ENCODE peak calls at places on chromosomes 4 and X, in eight cellular contexts. R, X, L, O, U, N, T and D are unnamed samples.

GRCh38 chrX:103393487-103393886 is 17.1 kb downstream of the BEX3 start:
- DNase-seq in X (no peak), N (no peak), O (no peak), R (no peak), T (no peak), L (no peak), U (no peak), D (no peak)

GRCh38 chr4:125368161-125368560 is 53.4 kb downstream of the FAT4 start:
- DNase-seq in O (no peak), N (no peak), L (no peak), R (peak), U (no peak), X (no peak), T (no peak), D (no peak)

GRCh38 chrX:67777148-67777547 is 233.3 kb downstream of the AR start:
- DNase-seq in N (no peak), O (no peak), R (no peak), U (no peak), X (no peak), L (no peak), T (no peak), D (no peak)

GRCh38 chr4:174828845-174829701 is at the start of gene GLRA3:
- DNase-seq in O (no peak), R (peak), T (peak), N (peak), U (peak), L (no peak), X (no peak), D (no peak)

GRCh38 chr4:77745792-77746191 is 73.4 kb downstream of the CNOT6L start:
- DNase-seq in L (no peak), N (no peak), O (no peak), R (no peak), X (no peak), U (no peak), T (no peak), D (no peak)

GRCh38 chrX:114584434-114584943 is 603 bp downstream of the HTR2C start:
- DNase-seq in L (no peak), T (peak), X (no peak), U (no peak), N (no peak), R (no peak), O (no peak), D (no peak)

GRCh38 chr4:113998531-113998930 is 19.1 kb upstream of the ARSJ start:
- DNase-seq in T (no peak), L (no peak), R (peak), X (no peak), O (no peak), N (no peak), U (no peak), D (no peak)

GRCh38 chr4:100424376-100424775 is 93.4 kb downstream of the EMCN start:
- DNase-seq in L (no peak), O (no peak), T (no peak), R (no peak), X (no peak), N (no peak), U (no peak), D (no peak)

GRCh38 chrX:13851996-13852695 is 35.3 kb upstream of the GPM6B start:
- DNase-seq in N (no peak), U (no peak), R (no peak), L (no peak), X (no peak), O (no peak), T (no peak), D (no peak)

GRCh38 chr4:75477201-75477600 is 37.0 kb downstream of the RCHY1 start:
- DNase-seq in L (no peak), U (no peak), T (no peak), O (no peak), R (peak), X (no peak), N (no peak), D (no peak)

GRCh38 chr4:72022553-72022952 is 9.2 kb upstream of the NPFFR2 start:
- DNase-seq in T (no peak), N (no peak), R (no peak), X (no peak), O (no peak), U (no peak), L (no peak), D (no peak)

GRCh38 chrX:30941898-30942297 is 52.8 kb upstream of the TAB3 start:
- DNase-seq in N (no peak), O (no peak), U (no peak), L (no peak), T (no peak), X (no peak), R (no peak), D (no peak)

GRCh38 chrX:88425739-88426138 is 321.3 kb upstream of the CPXCR1 start:
- DNase-seq in L (no peak), O (no peak), U (no peak), X (no peak), R (peak), N (no peak), T (no peak), D (no peak)

GRCh38 chr4:8010618-8011017 is 71.0 kb upstream of the AFAP1 start:
- DNase-seq in R (peak), O (no peak), N (peak), T (no peak), X (no peak), L (no peak), U (no peak), D (no peak)

GRCh38 chr4:89625599-89626293 is 211.2 kb downstream of the SNCA start:
- DNase-seq in U (no peak), T (no peak), L (no peak), R (no peak), O (no peak), X (no peak), N (no peak), D (no peak)

GRCh38 chr4:133982533-133983224 is 218.9 kb downstream of the PABPC4L start:
- DNase-seq in U (no peak), N (no peak), R (no peak), X (no peak), T (no peak), O (no peak), L (no peak), D (no peak)

GRCh38 chrX:24651783-24652182 is 4.6 kb upstream of the PCYT1B start:
- DNase-seq in U (no peak), O (no peak), R (no peak), T (no peak), L (no peak), N (no peak), X (no peak), D (no peak)

GRCh38 chr4:176534566-176534965 is 214.8 kb downstream of the SPCS3 start:
- DNase-seq in L (no peak), N (no peak), R (peak), T (no peak), O (no peak), X (no peak), U (no peak), D (no peak)

GRCh38 chr4:105990933-105991332 is 95.7 kb downstream of the NPNT start:
- DNase-seq in L (peak), N (peak), O (no peak), R (peak), T (no peak), X (no peak), U (no peak), D (no peak)

GRCh38 chrX:43655961-43656494 is at the start of gene MAOA:
- DNase-seq in O (peak), L (peak), T (peak), R (peak), U (peak), N (peak), X (peak), D (no peak)

GRCh38 chrX:667360-667759 is 36.8 kb downstream of the SHOX start:
- DNase-seq in N (no peak), X (no peak), U (no peak), O (no peak), R (no peak), T (no peak), L (no peak), D (no peak)

GRCh38 chrX:74613350-74614192 is 853 bp downstream of the RLIM start:
- DNase-seq in U (peak), O (no peak), N (no peak), X (peak), L (no peak), R (peak), T (no peak), D (no peak)

GRCh38 chr4:6912412-6912811 is 2.8 kb downstream of the TBC1D14 start:
- DNase-seq in X (no peak), T (no peak), L (no peak), R (no peak), U (no peak), N (no peak), O (no peak), D (no peak)

GRCh38 chr4:98688416-98689290 is 30.2 kb upstream of the TSPAN5 start:
- DNase-seq in N (no peak), U (peak), R (peak), L (no peak), X (no peak), O (peak), T (no peak), D (no peak)

GRCh38 chr4:52868138-52868537 is 6.0 kb downstream of the RASL11B start:
- DNase-seq in O (no peak), N (peak), R (no peak), T (no peak), L (no peak), X (no peak), U (no peak), D (no peak)

GRCh38 chr4:88672987-88673386 is 24.6 kb downstream of the NAP1L5 start:
- DNase-seq in L (no peak), R (peak), O (no peak), N (no peak), T (peak), X (peak), U (no peak), D (no peak)

GRCh38 chr4:61851126-61851525 is 651.0 kb downstream of the ADGRL3 start:
- DNase-seq in U (no peak), X (no peak), N (no peak), O (no peak), R (no peak), L (no peak), T (no peak), D (no peak)

GRCh38 chr4:20248155-20248558 is 3.5 kb upstream of the SLIT2 start:
- DNase-seq in T (peak), L (no peak), U (no peak), O (no peak), N (no peak), R (peak), X (no peak), D (no peak)

GRCh38 chr4:4574792-4575191 is 32.9 kb upstream of the STX18 start:
- DNase-seq in R (peak), O (no peak), T (no peak), U (no peak), X (peak), L (peak), N (peak), D (no peak)

GRCh38 chr4:186627226-186627865 is 72.0 kb upstream of the MTNR1A start:
- DNase-seq in T (no peak), R (peak), X (no peak), O (peak), N (no peak), L (no peak), U (no peak), D (no peak)

GRCh38 chr4:94480362-94480951 is 28.7 kb downstream of the PDLIM5 start:
- DNase-seq in O (no peak), U (no peak), X (no peak), L (no peak), R (no peak), T (no peak), N (no peak), D (no peak)

GRCh38 chr4:123588631-123589223 is 192.1 kb downstream of the SPRY1 start:
- DNase-seq in X (no peak), N (no peak), R (peak), O (no peak), U (peak), L (no peak), T (no peak), D (no peak)

GRCh38 chr4:40305329-40306193 is 29.6 kb upstream of the CHRNA9 start:
- DNase-seq in X (peak), N (no peak), R (no peak), L (no peak), O (no peak), T (no peak), U (no peak), D (peak)

GRCh38 chr4:39308576-39308975 is 57.6 kb downstream of the RFC1 start:
- DNase-seq in X (no peak), U (no peak), O (no peak), L (no peak), T (no peak), N (no peak), R (no peak), D (no peak)

DNA sequence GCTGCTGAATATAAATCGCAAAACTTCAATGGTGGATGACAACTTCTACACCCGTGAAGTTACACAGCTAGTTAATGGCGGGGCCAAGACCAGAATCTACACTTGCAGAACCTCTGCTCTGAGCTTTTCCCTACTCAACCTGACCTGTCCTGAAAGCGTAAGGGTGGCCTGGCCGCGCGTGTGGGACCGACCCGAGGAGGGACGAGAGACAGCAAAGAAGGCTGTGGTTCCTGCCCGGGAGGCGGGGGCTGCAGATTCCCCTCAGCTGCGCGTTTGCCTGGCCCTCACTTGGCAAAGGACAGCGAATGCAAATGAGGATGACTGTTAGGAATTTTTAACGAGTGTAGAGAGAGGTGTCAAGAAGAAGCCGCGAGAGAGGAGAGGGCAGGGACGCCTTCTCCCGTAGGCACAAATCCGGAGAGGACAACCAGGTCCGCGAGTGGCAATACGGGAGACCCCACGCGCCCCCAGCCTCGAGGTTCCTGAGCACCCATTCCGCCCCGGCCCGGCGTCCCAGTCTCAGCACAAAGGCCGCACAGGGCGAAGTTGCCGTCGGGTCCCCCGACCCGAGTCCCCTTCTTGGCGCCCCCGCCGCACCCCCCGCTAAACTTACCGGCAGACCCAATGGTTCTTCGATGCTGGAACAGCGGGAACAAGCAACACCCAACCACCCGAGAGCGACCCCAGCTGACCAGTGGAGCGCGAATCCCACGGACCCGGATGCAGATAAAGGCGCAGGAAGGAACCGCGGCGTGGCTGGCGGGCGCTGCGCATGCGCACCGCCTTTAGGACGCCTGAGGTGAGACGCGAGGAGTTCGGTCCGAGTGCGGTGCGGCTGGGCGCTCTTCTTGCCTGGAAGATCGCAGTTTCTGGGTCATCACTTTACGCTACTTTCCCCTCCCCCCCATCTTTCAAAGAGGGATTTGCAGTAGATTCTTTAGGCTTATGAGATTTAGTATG is at the start of gene GNPDA2:
- DNase-seq in T (peak), X (peak), O (peak), L (peak), R (peak), U (peak), N (peak), D (peak)
- TF ChIP-seq CTCF in T (no peak), X (no peak), O (no peak), L (no peak), R (peak), U (no peak), N (no peak), D (peak)

DNA sequence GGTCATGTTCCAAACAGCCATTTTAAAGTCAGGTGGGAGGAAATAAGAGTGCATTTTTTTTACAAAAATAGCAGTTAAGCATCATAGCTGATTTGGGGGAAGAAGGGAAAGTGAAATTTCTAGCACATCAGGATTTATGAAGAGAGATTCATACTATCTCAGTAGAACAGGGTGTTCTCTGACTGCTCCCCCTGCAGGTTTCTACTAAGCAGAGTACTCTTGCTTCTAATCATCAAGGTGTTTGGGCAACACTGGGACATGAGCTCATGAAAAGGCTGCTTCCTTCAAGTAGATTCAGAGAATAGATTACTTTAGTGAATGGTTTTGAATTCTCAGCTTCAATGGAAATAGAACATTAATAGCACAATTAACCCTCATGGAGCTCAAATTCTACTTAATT is 591.4 kb upstream of the PCDH10 start:
- DNase-seq in U (no peak), T (no peak), L (no peak), X (no peak), R (peak), O (no peak), N (no peak), D (no peak)
- TF ChIP-seq CTCF in U (no peak), T (no peak), L (no peak), X (no peak), R (no peak), O (no peak), N (no peak), D (no peak)

GRCh38 chrX:131633285-131633917 is 89.5 kb downstream of the OR13H1 start:
- DNase-seq in R (peak), T (peak), O (no peak), N (peak), X (peak), U (peak), L (no peak), D (no peak)
- TF ChIP-seq CTCF in R (peak), T (peak), O (peak), N (peak), X (peak), U (peak), L (peak), D (peak)

GRCh38 chr4:54998991-54999390 is 126.4 kb downstream of the KDR start:
- DNase-seq in O (no peak), X (no peak), T (no peak), R (peak), N (no peak), L (no peak), U (no peak), D (no peak)
- TF ChIP-seq CTCF in O (peak), X (no peak), T (no peak), R (peak), N (peak), L (peak), U (no peak), D (no peak)

GRCh38 chr4:152224872-152225420 is 310.9 kb downstream of the FBXW7 start:
- DNase-seq in L (no peak), R (no peak), U (no peak), X (no peak), T (no peak), N (no peak), O (peak), D (no peak)
- TF ChIP-seq CTCF in L (no peak), R (no peak), U (no peak), X (no peak), T (no peak), N (no peak), O (no peak), D (no peak)

DNA sequence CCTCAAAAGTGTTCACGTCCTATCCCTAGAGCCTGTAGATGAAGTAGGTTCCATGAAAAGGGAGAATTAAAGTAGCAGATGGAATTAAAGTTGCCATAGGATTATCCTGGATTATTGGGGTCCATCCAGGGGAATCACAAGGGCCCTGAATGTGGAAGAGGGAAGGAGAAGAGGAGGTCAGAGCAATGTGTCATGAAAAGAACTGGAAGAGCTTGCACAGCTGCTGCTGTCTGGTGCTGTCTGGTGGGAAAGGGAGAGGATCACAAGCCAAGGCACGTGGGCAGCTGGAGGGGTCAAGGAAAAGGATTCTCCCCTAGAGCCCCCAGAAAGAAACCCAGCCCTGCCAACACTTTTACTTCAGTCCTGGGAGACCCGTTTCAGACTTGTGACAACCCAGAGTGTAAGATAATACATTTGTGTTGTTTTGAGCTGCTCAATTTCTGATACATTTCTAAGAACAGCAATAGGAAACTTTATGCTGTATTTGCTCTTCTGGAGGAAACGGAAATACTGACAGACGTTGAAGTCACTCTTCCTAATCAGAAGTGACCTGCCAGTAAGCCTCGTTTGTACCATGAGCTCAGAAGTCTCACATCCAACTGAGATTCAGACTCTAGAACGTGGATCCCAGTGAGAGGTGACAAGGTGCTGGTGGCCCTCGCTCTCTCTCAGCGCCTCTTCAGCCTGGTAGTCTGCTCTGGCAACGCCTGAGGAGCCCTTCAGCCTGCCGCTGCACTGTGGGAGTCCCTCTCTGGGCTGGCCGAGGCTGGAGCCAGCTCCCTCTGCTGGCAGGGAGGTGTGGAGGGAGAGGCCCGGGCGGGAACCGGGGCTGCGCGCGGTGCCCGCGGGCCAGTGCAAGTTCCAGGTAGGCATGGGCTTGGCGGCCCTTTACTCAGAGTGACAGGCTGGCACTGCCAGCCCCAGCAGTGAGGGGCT is 34.7 kb upstream of the ENPP6 start:
- DNase-seq in R (no peak), X (no peak), N (no peak), O (peak), U (no peak), L (no peak), T (no peak), D (no peak)
- TF ChIP-seq CTCF in R (no peak), X (no peak), N (no peak), O (no peak), U (no peak), L (no peak), T (no peak), D (no peak)

DNA sequence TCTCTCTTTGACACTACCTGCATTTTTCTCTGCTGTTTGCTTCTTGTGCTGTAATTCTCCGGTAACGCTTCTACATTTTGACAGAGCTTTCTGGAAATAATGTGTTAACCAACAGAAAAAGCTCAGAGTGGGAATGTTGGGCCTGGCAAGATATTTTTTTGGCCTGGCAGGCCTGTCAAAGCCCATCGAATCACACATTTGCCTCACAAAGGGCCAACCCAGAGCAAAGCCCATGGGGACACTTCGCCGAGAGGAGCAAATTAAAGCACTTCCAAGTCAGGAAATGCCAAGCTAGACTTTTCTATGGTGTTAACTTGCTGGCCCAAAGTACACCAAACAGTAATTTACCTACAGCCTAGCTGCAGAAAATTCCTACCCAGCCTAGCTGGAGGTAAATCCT is 288.5 kb upstream of the LDB2 start:
- DNase-seq in R (no peak), O (no peak), X (no peak), T (no peak), N (no peak), L (no peak), U (no peak), D (no peak)
- TF ChIP-seq CTCF in R (no peak), O (no peak), X (no peak), T (no peak), N (no peak), L (no peak), U (no peak), D (no peak)